ENCODE peak calls at places on chromosomes 6 and 20, in five cellular contexts. V is fibroblast of lung, A is OCI-LY7, E is GM23338, U is K562. C is an unnamed sample.
A peak's percentile ranks its signal among the peaks of the same experiment; 100 is the strongest.

GRCh38 chr6:70118670-70119069 is 184.2 kb downstream of the COL9A1 start:
- DNase-seq in V (no peak), A (no peak), E (no peak), U (no peak), C (no peak)

GRCh38 chr6:161889324-161889723 is 615.5 kb upstream of the AGPAT4 start:
- DNase-seq in V (no peak), A (no peak), E (no peak), U (no peak), C (no peak)

GRCh38 chr6:98775205-98775604 is 59.2 kb upstream of the POU3F2 start:
- DNase-seq in V (no peak), A (no peak), E (peak; percentile 57), U (no peak), C (no peak)

GRCh38 chr6:51349866-51350265 is 531.2 kb downstream of the TFAP2B start:
- DNase-seq in V (no peak), A (no peak), E (no peak), U (no peak), C (no peak)

GRCh38 chr6:22001336-22002027 is 295.4 kb downstream of the PRL start:
- DNase-seq in V (no peak), A (no peak), E (no peak), U (no peak), C (no peak)

GRCh38 chr6:157134402-157135074 is 188.8 kb downstream of the TMEM242 start:
- DNase-seq in V (no peak), A (no peak), E (no peak), U (no peak), C (no peak)

GRCh38 chr6:43496370-43497128 is 13.6 kb downstream of the LRRC73 start:
- DNase-seq in V (peak; percentile 47), A (peak; percentile 51), E (peak; percentile 72), U (peak; percentile 85), C (peak; percentile 71)

GRCh38 chr6:16361121-16361520 is 122.7 kb downstream of the GMPR start:
- DNase-seq in V (no peak), A (no peak), E (no peak), U (no peak), C (no peak)

GRCh38 chr6:160400426-160400825 is 52.2 kb downstream of the SLC22A3 start:
- DNase-seq in V (peak; percentile 19), A (no peak), E (no peak), U (no peak), C (no peak)

GRCh38 chr6:10418862-10419748 is 4.2 kb upstream of the TFAP2A start:
- DNase-seq in V (no peak), A (no peak), E (peak; percentile 95), U (peak; percentile 71), C (peak; percentile 82)

GRCh38 chr6:21026576-21027273 is 492.5 kb downstream of the CDKAL1 start:
- DNase-seq in V (no peak), A (no peak), E (no peak), U (no peak), C (no peak)

GRCh38 chr20:6828794-6829423 is 61.4 kb downstream of the BMP2 start:
- DNase-seq in V (peak; percentile 67), A (peak; percentile 65), E (peak; percentile 86), U (peak; percentile 13), C (peak; percentile 87)

GRCh38 chr6:117986401-117986800 is 79.3 kb downstream of the SLC35F1 start:
- DNase-seq in V (no peak), A (no peak), E (no peak), U (no peak), C (no peak)

GRCh38 chr6:132495604-132496079 is 17.3 kb downstream of the STX7 start:
- DNase-seq in V (no peak), A (peak; percentile 76), E (no peak), U (no peak), C (no peak)

GRCh38 chr20:22182148-22182547 is 402.2 kb downstream of the FOXA2 start:
- DNase-seq in V (no peak), A (no peak), E (no peak), U (no peak), C (no peak)

GRCh38 chr6:119562168-119562567 is 212.6 kb upstream of the MAN1A1 start:
- DNase-seq in V (no peak), A (no peak), E (no peak), U (no peak), C (no peak)

GRCh38 chr6:71294121-71294523 is 5.5 kb downstream of the OGFRL1 start:
- DNase-seq in V (peak; percentile 90), A (no peak), E (no peak), U (no peak), C (no peak)

GRCh38 chr6:13373488-13373886 is 45.1 kb upstream of the TBC1D7 start:
- DNase-seq in V (peak; percentile 29), A (no peak), E (no peak), U (no peak), C (no peak)

GRCh38 chr6:157814883-157815282 is 8.2 kb upstream of the SNX9 start:
- DNase-seq in V (no peak), A (peak; percentile 87), E (no peak), U (no peak), C (no peak)

GRCh38 chr20:46083101-46083500 is 6.7 kb downstream of the NCOA5 start:
- DNase-seq in V (no peak), A (no peak), E (no peak), U (no peak), C (no peak)

GRCh38 chr6:89035252-89036106 is 45.1 kb upstream of the PNRC1 start:
- DNase-seq in V (peak; percentile 100), A (no peak), E (no peak), U (peak; percentile 55), C (peak; percentile 90)

GRCh38 chr6:111278738-111279137 is 191.4 kb downstream of the SLC16A10 start:
- DNase-seq in V (no peak), A (no peak), E (no peak), U (no peak), C (no peak)

DNA sequence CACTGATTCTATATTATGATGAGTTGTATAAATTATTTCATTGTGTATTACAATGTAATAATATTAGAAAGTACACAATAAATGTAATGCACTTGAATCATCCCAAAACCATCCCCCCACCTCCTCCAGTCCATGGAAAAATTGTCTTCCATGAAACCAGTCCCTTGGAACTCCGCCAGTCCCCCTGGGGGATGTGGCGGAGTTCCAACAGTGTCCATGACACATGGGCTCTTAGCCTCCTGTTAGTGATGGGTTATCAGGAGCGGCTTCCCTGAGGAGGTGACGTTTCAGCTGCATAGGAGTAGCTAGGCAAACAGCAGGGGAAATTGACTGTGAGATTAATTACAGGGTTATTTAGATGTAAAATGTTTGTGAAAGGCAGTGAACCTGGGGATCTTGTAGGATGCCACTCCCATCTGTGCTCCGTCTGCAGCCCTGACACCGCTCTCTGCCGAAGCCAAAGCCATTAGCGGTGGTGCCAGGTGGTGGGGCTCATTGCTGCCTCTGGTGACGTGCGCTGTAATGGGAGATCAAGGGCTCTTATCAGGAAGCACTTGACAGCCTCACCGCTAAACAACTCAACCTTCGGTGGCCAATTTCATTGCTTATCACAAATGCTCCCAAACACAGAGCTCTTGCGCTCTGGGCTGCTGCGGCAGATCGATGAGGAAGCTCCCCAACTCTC is 81.6 kb upstream of the MC3R start:
- DNase-seq in V (no peak), A (no peak), E (no peak), U (no peak), C (no peak)
- H4K20me1 ChIP-seq in V (no peaks in the 10 kb centered on the region), A (no peaks in the 10 kb centered on the region), E (no peaks in the 10 kb centered on the region), U (no peaks in the 10 kb centered on the region), C (no peaks in the 10 kb centered on the region)

GRCh38 chr6:136762022-136762975 is 30.0 kb downstream of the MAP3K5 start:
- DNase-seq in V (no peak), A (peak; percentile 41), E (no peak), U (no peak), C (no peak)

GRCh38 chr6:136763255-136763654 is 29.0 kb downstream of the MAP3K5 start:
- DNase-seq in V (no peak), A (no peak), E (no peak), U (no peak), C (no peak)

GRCh38 chr6:136766274-136766673 is 26.0 kb downstream of the MAP3K5 start:
- DNase-seq in V (no peak), A (no peak), E (no peak), U (no peak), C (no peak)

GRCh38 chr6:136764522-136764993 is 27.7 kb downstream of the MAP3K5 start:
- DNase-seq in V (no peak), A (peak; percentile 83), E (no peak), U (no peak), C (no peak)

DNA sequence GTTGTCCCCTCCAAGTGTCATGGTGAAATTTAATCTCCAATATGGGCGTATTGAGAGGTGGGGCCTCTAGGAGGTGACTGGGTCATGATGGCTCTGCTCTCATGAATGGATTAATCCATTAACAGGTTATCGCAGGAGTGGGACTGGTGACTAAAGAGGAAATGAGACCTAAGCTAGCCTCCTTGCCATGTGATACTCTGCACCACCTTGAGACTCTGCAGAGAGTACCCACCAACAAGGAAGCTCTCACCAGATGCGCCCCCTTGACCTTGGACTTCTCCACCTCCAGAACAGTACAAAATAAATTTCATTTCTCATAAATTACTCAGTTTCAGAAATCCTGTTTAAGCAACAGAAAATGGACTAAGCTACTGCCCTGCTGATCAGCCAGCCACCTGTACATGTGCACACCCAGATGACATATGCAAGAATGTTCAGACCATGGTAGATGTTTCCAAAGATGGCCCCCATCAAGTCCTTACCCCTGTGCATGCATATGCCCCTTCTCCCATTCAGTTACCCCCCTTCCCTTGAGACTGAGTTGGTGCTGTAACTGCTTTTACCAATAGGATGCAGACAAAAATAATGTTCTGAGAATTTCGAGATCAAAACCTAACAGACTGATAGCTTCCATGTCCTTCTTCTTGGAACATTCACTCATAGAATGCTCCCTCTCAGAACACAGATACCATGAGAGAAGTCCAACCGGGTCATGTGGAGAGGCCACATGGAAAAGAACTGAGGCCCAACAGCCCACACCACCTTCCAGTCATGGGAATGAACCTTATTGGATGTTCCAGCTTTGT is 28.4 kb downstream of the MAP3K5 start:
- DNase-seq in V (no peak), A (peak; percentile 77), E (no peak), U (no peak), C (no peak)
- H3K4me3 ChIP-seq in V (no peak overlapping the region), A (peak overlapping the region; percentile 32), E (no peak overlapping the region), U (no peak overlapping the region), C (no peak overlapping the region)

DNA sequence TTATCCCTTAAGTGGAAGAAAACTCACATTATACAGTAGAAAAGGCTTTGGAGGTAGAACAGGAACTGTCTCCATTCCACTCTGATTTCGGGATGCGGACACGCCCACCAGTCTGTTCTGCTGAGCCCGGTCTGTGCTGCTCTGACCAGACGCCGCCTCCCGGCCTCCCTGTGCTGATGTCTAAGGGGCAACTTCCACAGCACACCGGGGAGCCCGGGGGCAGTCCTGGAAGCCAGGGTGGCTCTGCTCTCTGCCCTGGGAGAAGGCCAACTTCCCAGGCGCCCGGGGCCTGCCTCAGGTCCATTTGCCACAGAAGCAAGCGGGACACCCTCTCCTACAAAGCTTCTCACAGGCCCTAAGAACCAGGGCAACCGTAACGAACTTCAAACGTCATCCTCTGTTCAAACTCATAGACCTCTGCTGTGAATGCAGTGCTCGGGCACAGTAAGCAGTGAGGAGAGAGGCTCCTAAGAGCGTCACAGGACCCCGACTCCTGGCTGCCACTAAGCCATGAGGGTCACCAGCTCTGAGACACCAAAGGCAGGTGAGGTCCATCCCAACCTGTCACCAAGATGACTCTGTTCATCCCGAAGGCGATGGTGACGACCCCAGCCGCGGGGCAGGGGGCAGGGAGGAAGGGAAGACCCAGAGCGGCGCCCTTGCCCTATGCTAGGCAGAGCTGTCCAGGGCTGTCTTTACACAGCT is 5.6 kb downstream of the TAF4 start:
- DNase-seq in V (no peak), A (no peak), E (no peak), U (no peak), C (no peak)
- H4K20me1 ChIP-seq in V (no peaks in the 10 kb centered on the region), A (peaks cover 11% of the 10 kb centered on the region), E (peaks cover 68% of the 10 kb centered on the region), U (peaks cover 46% of the 10 kb centered on the region), C (peaks cover 75% of the 10 kb centered on the region)

DNA sequence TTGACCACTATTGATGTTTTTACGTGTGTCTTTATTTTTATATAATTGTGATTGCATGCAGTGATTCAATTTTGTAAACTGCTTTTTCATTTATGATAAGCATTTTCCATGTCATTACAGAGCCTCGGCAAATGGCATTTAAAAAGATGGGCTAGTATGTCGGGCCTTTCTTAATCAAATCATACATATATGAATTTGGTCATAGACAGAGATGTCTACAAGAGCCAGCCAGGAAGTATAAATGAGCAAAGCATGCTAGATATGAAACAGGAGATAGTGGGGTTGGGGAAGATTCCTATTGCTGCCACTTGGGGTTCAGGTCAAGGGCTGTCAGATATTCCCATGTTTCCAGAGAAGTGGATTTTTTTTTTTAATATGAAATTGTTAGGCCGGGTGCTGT is 20.0 kb downstream of the KIF3B start:
- DNase-seq in V (no peak), A (no peak), E (no peak), U (no peak), C (no peak)
- H3K4me3 ChIP-seq in V (no peak overlapping the region), A (no peak overlapping the region), E (no peak overlapping the region), U (no peak overlapping the region), C (no peak overlapping the region)

C was measured in hepatocyte.